ENCODE peak calls at places on chromosomes 1 and 21, in four cellular contexts. P is GM20000, U is NCI-H1092 treated with DMSO at 0.1 percent for 48 hours, F is T-helper 9 cell. H is an unnamed sample.
A peak's percentile ranks its signal among the peaks of the same experiment; 100 is the strongest.

GRCh38 chr1:3895279-3895950 is 4.7 kb downstream of the C1orf174 start:
- DNase-seq in F (no peak), U (no peak), P (no peak), H (no peak)

GRCh38 chr1:198056255-198056654 is 100.5 kb upstream of the NEK7 start:
- DNase-seq in P (no peak), F (no peak), U (no peak), H (no peak)

GRCh38 chr1:23394664-23395063 is 25.0 kb upstream of the ZNF436 start:
- DNase-seq in U (no peak), P (no peak), F (no peak), H (no peak)

GRCh38 chr21:26795866-26796329 is 49.3 kb downstream of the ADAMTS1 start:
- DNase-seq in P (no peak), F (no peak), U (peak; percentile 51), H (no peak)

GRCh38 chr1:8678688-8679410 is 138.6 kb downstream of the RERE start:
- DNase-seq in U (no peak), F (no peak), P (no peak), H (no peak)

GRCh38 chr1:74895411-74895810 is 162.5 kb downstream of the TYW3 start:
- DNase-seq in F (no peak), U (no peak), P (no peak), H (no peak)

GRCh38 chr21:23223882-23224281 is 2225.7 kb downstream of the NCAM2 start:
- DNase-seq in F (no peak), U (no peak), P (no peak), H (no peak)

GRCh38 chr1:183353597-183353996 is 64.6 kb downstream of the NMNAT2 start:
- DNase-seq in U (no peak), F (no peak), P (no peak), H (no peak)

GRCh38 chr1:187229496-187229895 is 400.7 kb downstream of the PLA2G4A start:
- DNase-seq in F (no peak), U (no peak), P (no peak), H (no peak)

GRCh38 chr1:210250998-210251679 is 18.5 kb downstream of the SERTAD4 start:
- DNase-seq in U (peak; percentile 98), F (no peak), P (peak; percentile 47), H (no peak)

GRCh38 chr1:34973326-34973725 is 11.8 kb downstream of the TMEM35B start:
- DNase-seq in F (no peak), P (no peak), U (no peak), H (no peak)

GRCh38 chr1:228081578-228082259 is 789 bp upstream of the ARF1 start:
- DNase-seq in F (no peak), P (no peak), U (peak; percentile 34), H (no peak)